ENCODE peak calls at places on chromosomes 7 and 10, in seven cellular contexts. X is endodermal cell, V is lung, B is Panc1, O is SJSA1, D is pancreas, N is BE2C. T is an unnamed sample. For H3K9me3 and H3K36me3, the result is how much of the 10 kb centered on the place peaks cover.

GRCh38 chr7:109126404-109127050 is 556.9 kb downstream of the DNAJB9 start:
- DNase-seq in X (peak), V (no peak), B (no peak), O (no peak), D (no peak), N (no peak), T (no peak)

GRCh38 chr10:68812420-68812819 is 14.9 kb upstream of the STOX1 start:
- DNase-seq in X (no peak), V (no peak), B (no peak), O (no peak), D (no peak), N (no peak), T (no peak)

GRCh38 chr10:62336404-62336803 is 37.8 kb upstream of the ZNF365 start:
- DNase-seq in X (peak), V (no peak), B (no peak), O (no peak), D (no peak), N (no peak), T (no peak)

GRCh38 chr10:13801907-13802288 is 215.1 kb downstream of the PRPF18 start:
- DNase-seq in X (no peak), V (no peak), B (no peak), O (no peak), D (no peak), N (no peak), T (no peak)

GRCh38 chr7:92835140-92835850 is 1.1 kb downstream of the CDK6 start:
- DNase-seq in X (peak), V (peak), B (no peak), O (peak), D (peak), N (peak), T (peak)

GRCh38 chr7:37096341-37096740 is 352.3 kb downstream of the ELMO1 start:
- DNase-seq in X (no peak), V (no peak), B (no peak), O (no peak), D (no peak), N (no peak), T (no peak)

GRCh38 chr10:4586756-4587155 is 239.3 kb upstream of the AKR1E2 start:
- DNase-seq in X (no peak), V (no peak), B (no peak), O (no peak), D (no peak), N (no peak), T (no peak)

GRCh38 chr7:84113906-84114875 is 80.4 kb downstream of the SEMA3A start:
- DNase-seq in X (no peak), V (no peak), B (no peak), O (no peak), D (no peak), N (no peak), T (no peak)

GRCh38 chr10:92242910-92243671 is 47.8 kb downstream of the CPEB3 start:
- DNase-seq in X (peak), V (peak), B (peak), O (peak), D (peak), N (peak), T (peak)

GRCh38 chr7:141072548-141073172 is 1.2 kb upstream of the TMEM178B start:
- DNase-seq in X (peak), V (no peak), B (no peak), O (no peak), D (peak), N (peak), T (no peak)

GRCh38 chr10:16673443-16673842 is 143.8 kb downstream of the RSU1 start:
- DNase-seq in X (no peak), V (no peak), B (no peak), O (no peak), D (no peak), N (no peak), T (no peak)

DNA sequence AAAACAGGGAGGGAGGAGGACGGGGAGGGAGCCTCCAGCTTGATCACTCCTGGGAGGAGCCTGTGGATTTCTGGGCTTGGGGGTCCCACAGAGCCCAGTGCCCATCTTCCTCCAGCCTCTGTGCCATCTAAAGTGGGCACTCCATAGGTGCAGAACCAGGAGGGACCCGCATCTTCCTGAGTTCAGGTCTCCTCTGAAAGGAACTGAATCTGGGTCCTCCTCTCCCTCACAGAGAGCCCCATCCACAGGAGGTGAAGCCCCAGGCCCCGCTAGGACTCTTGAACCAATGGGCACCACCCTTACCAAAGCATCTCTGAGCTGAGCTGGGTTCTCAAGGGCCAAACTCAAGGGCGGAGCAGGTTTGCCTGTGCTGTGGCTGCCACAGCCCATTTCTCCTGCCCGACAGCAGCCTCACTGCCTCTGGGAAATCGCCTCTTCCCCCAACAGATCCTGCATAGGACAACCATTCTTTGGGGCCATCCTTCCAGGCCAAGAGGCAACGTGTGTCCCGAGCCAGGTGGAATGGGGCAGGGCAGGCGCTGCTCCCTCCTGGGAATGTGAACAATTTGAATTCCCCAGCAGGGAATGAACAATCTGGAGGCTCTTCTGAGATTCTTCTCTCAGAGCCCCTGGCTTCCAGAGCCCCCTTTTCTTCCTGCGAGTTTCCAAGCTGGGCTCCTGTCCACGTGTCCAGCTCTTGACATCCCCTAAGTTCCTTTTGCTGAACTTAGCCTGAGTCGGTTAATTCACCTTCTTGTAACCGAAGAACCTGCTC is 411.0 kb upstream of the FOXK1 start:
- DNase-seq in X (no peak), V (no peak), B (no peak), O (no peak), D (no peak), N (no peak), T (no peak)
- H3K9me3 ChIP-seq in X (under half), V (under half), B (under half), O (under half), D (under half), N (under half), T (under half)

GRCh38 chr10:103444478-103444877 is 7.7 kb downstream of the CALHM2 start:
- DNase-seq in X (no peak), V (no peak), B (no peak), O (no peak), D (no peak), N (no peak), T (no peak)

GRCh38 chr10:103445366-103445765 is 6.8 kb downstream of the CALHM2 start:
- DNase-seq in X (no peak), V (no peak), B (no peak), O (no peak), D (no peak), N (no peak), T (no peak)

GRCh38 chr10:103443475-103444185 is 8.5 kb downstream of the CALHM2 start:
- DNase-seq in X (no peak), V (no peak), B (no peak), O (no peak), D (no peak), N (no peak), T (no peak)

GRCh38 chr10:103447187-103447586 is 5.0 kb downstream of the CALHM2 start:
- DNase-seq in X (no peak), V (no peak), B (no peak), O (no peak), D (no peak), N (no peak), T (no peak)

DNA sequence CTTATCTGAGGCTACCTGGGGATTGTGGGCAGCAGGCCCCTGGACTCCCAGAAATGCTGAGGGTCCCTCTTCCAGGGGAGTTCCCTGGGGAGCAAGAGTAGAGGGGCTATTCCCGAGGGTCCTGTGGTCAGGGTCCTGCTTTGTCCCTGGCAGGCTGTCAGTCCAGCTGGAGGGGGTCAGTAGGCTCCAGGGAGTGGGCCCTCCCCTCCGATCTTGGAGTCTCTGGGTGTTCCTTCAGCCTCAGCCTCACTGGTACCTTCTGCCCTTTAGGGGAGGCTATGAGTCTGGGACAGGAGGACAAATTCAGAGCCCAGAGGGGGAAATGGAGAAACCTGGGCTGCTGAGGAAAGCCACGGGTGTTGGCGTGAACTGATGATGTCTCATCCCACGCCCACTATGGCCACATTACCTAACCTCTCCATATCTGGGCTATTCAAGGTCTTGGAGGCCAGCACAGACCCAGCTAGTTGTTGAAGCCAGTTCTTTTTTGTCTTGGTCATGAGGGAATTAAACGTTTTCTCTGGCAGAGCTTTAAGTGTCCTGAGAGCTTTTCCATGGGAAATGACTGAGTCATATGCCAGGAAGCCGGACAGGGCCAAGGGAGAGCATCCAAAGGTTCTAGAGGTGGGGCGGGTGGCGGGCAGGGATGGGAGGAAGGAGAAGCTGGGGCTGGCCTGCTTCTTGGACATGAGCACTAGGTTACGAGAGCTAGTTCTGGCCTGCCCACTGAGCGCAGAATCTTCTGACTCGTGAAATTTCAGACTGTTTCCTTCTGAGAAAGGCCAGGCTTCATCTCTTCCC is 6.2 kb downstream of the CALHM2 start:
- DNase-seq in X (no peak), V (peak), B (no peak), O (no peak), D (no peak), N (no peak), T (no peak)
- H3K36me3 ChIP-seq in X (half or more), V (under half), B (under half), O (half or more), D (under half), N (half or more), T (under half)

DNA sequence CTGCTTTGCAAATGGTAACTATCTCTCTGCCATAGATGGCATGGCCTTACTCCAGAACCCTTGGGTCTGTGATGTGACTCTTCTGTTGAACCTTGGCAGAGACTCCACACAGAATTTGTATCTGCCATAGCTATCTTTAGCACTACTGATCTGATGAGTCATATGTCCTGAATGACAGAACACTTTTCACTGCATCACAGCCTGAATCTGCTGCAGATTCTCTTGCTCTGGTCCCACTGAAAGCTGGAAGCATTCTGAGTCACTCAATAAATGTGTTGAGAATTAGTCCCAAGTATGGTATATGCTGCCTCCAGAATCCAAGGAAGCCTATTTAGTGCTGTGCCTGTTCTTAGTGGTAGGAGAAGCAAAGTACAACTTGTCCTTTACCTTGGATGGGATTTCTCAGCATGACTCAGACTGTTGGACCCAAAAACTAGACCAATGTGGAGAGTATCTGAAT is 39.5 kb upstream of the ANKRD1 start:
- DNase-seq in X (no peak), V (no peak), B (no peak), O (peak), D (no peak), N (peak), T (no peak)
- H3K4me3 ChIP-seq in X (no peak), V (no peak), B (no peak), O (no peak), D (no peak), N (no peak), T (no peak)

DNA sequence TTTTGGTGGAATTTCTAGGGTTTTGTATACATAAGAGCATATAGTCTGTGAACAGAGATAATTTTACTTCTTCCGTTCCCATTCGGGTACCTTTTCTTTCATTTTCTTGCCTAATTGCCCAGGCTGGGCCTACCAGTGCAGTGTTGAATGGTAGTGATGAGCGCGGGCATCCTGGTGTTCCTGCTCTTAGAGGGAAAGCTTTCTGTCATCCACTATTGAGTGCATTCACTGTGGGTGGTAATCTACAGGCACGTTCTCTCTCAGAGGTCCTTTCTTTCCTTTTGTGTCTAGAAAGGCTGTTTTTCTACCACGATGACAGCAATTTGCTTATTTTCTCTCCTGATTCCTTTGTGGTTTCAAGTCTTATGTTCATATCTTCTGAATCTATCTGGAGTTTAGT is 65.0 kb downstream of the INPP5A start:
- DNase-seq in X (no peak), V (no peak), B (no peak), O (peak), D (no peak), N (no peak), T (no peak)
- H3K9me3 ChIP-seq in X (under half), V (under half), B (under half), O (under half), D (under half), N (under half), T (under half)

GRCh38 chr7:6015917-6016652 is 7.0 kb downstream of the AIMP2 start:
- DNase-seq in X (no peak), V (peak), B (peak), O (no peak), D (peak), N (peak), T (no peak)
- H3K36me3 ChIP-seq in X (half or more), V (under half), B (under half), O (half or more), D (under half), N (half or more), T (under half)

GRCh38 chr7:43586251-43586900 is 3.5 kb downstream of the STK17A start:
- DNase-seq in X (no peak), V (no peak), B (no peak), O (no peak), D (no peak), N (no peak), T (no peak)
- H3K4me3 ChIP-seq in X (no peak), V (no peak), B (peak), O (no peak), D (no peak), N (no peak), T (peak)

GRCh38 chr7:27169658-27170493 is 4.2 kb downstream of the HOXA10 start:
- DNase-seq in X (peak), V (no peak), B (no peak), O (peak), D (peak), N (no peak), T (no peak)
- H3K9me3 ChIP-seq in X (under half), V (under half), B (under half), O (under half), D (under half), N (under half), T (under half)

GRCh38 chr10:74076961-74077360 is 73.7 kb downstream of the AP3M1 start:
- DNase-seq in X (no peak), V (no peak), B (no peak), O (no peak), D (no peak), N (no peak), T (no peak)
- H3K36me3 ChIP-seq in X (half or more), V (under half), B (half or more), O (half or more), D (under half), N (under half), T (under half)

GRCh38 chr10:28822719-28823464 is 145.6 kb downstream of the BAMBI start:
- DNase-seq in X (no peak), V (no peak), B (no peak), O (no peak), D (no peak), N (no peak), T (no peak)
- H3K4me3 ChIP-seq in X (no peak), V (no peak), B (no peak), O (no peak), D (no peak), N (no peak), T (no peak)

DNA sequence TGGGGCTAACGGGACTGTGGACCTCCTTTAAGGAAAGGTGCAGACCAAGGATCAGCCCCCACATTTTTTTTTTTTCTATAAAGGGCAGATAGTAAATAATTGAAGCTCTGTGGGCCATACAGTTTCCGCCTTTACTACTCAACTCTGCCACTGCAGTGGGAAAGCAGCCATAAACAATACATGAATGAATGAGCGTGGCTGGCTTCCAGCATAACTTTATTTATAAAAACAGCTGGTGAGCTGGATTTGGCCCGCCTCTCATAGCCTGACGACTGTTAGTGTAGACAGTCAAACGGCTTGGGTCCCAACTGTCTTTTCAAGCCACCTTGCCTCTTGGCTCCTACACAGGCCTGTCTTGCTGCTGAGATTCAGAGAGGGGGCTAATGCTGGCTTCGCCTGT is 169.8 kb upstream of the GPR26 start:
- DNase-seq in X (no peak), V (no peak), B (no peak), O (no peak), D (no peak), N (no peak), T (no peak)
- H3K9me3 ChIP-seq in X (under half), V (under half), B (under half), O (under half), D (under half), N (under half), T (under half)

T was measured in CD8-positive, alpha-beta memory T cell.